ENCODE peak calls at places on chromosomes 4 and X, in six cellular contexts. M is IMR-90, V is mesenchymal stem cell, W is neuronal stem cell, H is H1, J is trophoblast cell. I is an unnamed sample. For H3K9me3 and H3K79me1, the result is how much of the 10 kb centered on the place peaks cover.

GRCh38 chr4:40550900-40551546 is 78.6 kb downstream of the RBM47 start:
- DNase-seq in M (peak), V (peak), W (no peak), H (no peak), J (no peak), I (no peak)

GRCh38 chr4:163556169-163556568 is 61.7 kb downstream of the TMA16 start:
- DNase-seq in M (peak), V (no peak), W (no peak), H (no peak), J (no peak), I (no peak)

GRCh38 chrX:29466441-29466840 is 748.9 kb upstream of the MAGEB2 start:
- DNase-seq in M (no peak), V (no peak), W (no peak), H (no peak), J (no peak), I (no peak)

GRCh38 chrX:119190736-119191282 is 45.3 kb upstream of the PGRMC1 start:
- DNase-seq in M (peak), V (no peak), W (no peak), H (no peak), J (no peak), I (no peak)

GRCh38 chr4:176469546-176469945 is 149.8 kb downstream of the SPCS3 start:
- DNase-seq in M (peak), V (no peak), W (no peak), H (no peak), J (no peak), I (no peak)

GRCh38 chrX:41634284-41634683 is 54.5 kb upstream of the GPR34 start:
- DNase-seq in M (peak), V (peak), W (no peak), H (no peak), J (no peak), I (no peak)

GRCh38 chr4:4603592-4603991 is 61.7 kb upstream of the STX18 start:
- DNase-seq in M (no peak), V (no peak), W (no peak), H (no peak), J (no peak), I (no peak)

GRCh38 chr4:171117457-171117856 is 695.7 kb upstream of the GALNTL6 start:
- DNase-seq in M (no peak), V (peak), W (no peak), H (no peak), J (no peak), I (no peak)

GRCh38 chrX:15985937-15986336 is 131.3 kb upstream of the AP1S2 start:
- DNase-seq in M (no peak), V (no peak), W (no peak), H (no peak), J (no peak), I (no peak)

GRCh38 chr4:167606551-167606950 is 372.3 kb upstream of the SPOCK3 start:
- DNase-seq in M (no peak), V (no peak), W (no peak), H (no peak), J (no peak), I (no peak)
- H3K9me3 ChIP-seq in M (under half), V (under half), W (under half), H (under half), J (under half), I (under half)

GRCh38 chr4:5878359-5878758 is 14.5 kb downstream of the CRMP1 start:
- DNase-seq in M (no peak), V (no peak), W (no peak), H (no peak), J (no peak), I (no peak)
- H3K79me1 ChIP-seq in M (under half), V (under half), W (under half), H (under half), J (under half), I (under half)

DNA sequence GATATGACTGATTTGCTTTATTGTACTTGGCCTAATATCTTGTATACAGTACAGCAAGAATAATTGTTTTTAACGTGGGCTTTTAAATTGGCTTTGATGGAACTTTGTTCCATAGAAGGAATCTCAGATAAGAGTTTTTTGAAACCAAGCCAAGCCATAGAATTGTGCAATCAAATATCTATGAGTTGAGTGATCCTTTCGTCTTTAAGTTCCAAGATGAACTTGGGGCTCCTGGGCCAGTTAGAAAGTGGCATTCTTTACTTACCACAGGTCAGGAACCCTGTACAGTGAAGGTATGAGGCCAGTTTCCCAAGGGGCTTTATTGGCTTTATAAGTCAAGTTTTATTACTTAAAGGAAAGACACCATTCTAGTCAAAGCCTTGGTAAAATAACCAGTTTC is 2104.2 kb downstream of the PCDH7 start:
- DNase-seq in M (no peak), V (no peak), W (no peak), H (no peak), J (no peak), I (no peak)
- H3K9me3 ChIP-seq in M (under half), V (under half), W (under half), H (under half), J (under half), I (under half)

GRCh38 chr4:5884804-5885203 is 8.1 kb downstream of the CRMP1 start:
- DNase-seq in M (no peak), V (no peak), W (no peak), H (no peak), J (no peak), I (no peak)
- H3K79me1 ChIP-seq in M (under half), V (under half), W (under half), H (under half), J (under half), I (under half)

GRCh38 chrX:55119712-55120111 is 30.9 kb downstream of the PAGE2 start:
- DNase-seq in M (peak), V (peak), W (no peak), H (no peak), J (no peak), I (no peak)

GRCh38 chrX:55119271-55119670 is 30.5 kb downstream of the PAGE2 start:
- DNase-seq in M (no peak), V (no peak), W (no peak), H (no peak), J (no peak), I (no peak)

GRCh38 chrX:55118574-55118973 is 29.8 kb downstream of the PAGE2 start:
- DNase-seq in M (no peak), V (no peak), W (no peak), H (no peak), J (no peak), I (no peak)

GRCh38 chrX:55120767-55121358 is 32.0 kb downstream of the PAGE2 start:
- DNase-seq in M (no peak), V (no peak), W (no peak), H (no peak), J (no peak), I (no peak)
- H3K9me3 ChIP-seq in M (under half), V (under half), W (under half), H (under half), J (under half), I (half or more)

GRCh38 chr4:5881340-5881739 is 11.5 kb downstream of the CRMP1 start:
- DNase-seq in M (peak), V (no peak), W (no peak), H (no peak), J (no peak), I (no peak)
- H3K79me1 ChIP-seq in M (under half), V (under half), W (under half), H (under half), J (under half), I (under half)

GRCh38 chr4:26877946-26878345 is 17.3 kb downstream of the STIM2 start:
- DNase-seq in M (no peak), V (no peak), W (no peak), H (no peak), J (no peak), I (no peak)
- H3K9me3 ChIP-seq in M (under half), V (under half), W (under half), H (under half), J (under half), I (under half)

DNA sequence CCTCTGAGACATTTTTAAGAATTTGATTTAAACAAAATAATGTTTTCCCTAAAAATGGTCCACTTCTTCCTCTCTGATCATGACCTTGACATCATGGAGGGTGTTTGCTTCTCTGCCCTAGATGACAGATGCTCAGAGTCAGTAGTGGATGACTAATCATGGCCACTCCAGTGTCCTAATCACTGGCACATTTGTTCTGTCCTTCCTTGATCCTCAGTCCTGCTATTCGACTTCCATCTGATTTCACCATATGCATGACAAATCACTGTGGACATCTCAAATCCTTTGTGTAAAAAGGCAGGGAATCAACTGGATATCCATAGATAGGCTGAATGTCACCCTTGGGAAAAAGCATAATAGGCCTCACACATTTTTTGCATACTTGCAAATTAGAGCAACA is 9.0 kb downstream of the CRMP1 start:
- DNase-seq in M (no peak), V (peak), W (no peak), H (no peak), J (no peak), I (no peak)
- H3K79me1 ChIP-seq in M (under half), V (under half), W (under half), H (under half), J (under half), I (under half)

I was measured in H9.